ENCODE peak calls at places on chromosomes 13 and 19, in seven cellular contexts. X, N, J, E, Q, C and P are unnamed samples.

GRCh38 chr13:95643814-95644598 is 500 bp downstream of the DZIP1 start:
- DNase-seq in E (no peak), J (peak), Q (peak), C (no peak), N (peak), X (no peak), P (no peak)

GRCh38 chr13:91211548-91211947 is 135.9 kb upstream of the MIR17HG start:
- DNase-seq in E (no peak), N (no peak), C (no peak), X (no peak), J (no peak), Q (no peak), P (no peak)

GRCh38 chr19:13526552-13526951 is 20.3 kb upstream of the CACNA1A start:
- DNase-seq in Q (peak), C (peak), N (no peak), J (peak), E (no peak), X (no peak), P (peak)

GRCh38 chr19:16654621-16655020 is 5.3 kb downstream of the SMIM7 start:
- DNase-seq in E (no peak), Q (no peak), C (no peak), N (no peak), J (no peak), X (no peak), P (no peak)

GRCh38 chr13:64684108-64684507 is 2546.0 kb downstream of the PCDH9 start:
- DNase-seq in X (no peak), Q (no peak), C (no peak), E (no peak), N (no peak), J (no peak), P (no peak)

GRCh38 chr13:48595330-48596127 is 58.2 kb upstream of the CYSLTR2 start:
- DNase-seq in Q (no peak), J (peak), C (peak), E (no peak), X (peak), N (peak), P (peak)

GRCh38 chr19:13778398-13778797 is 4.1 kb downstream of the C19orf53 start:
- DNase-seq in N (no peak), Q (no peak), J (no peak), E (no peak), C (no peak), X (no peak), P (no peak)

GRCh38 chr13:21675095-21676007 is 4.5 kb downstream of the FGF9 start:
- DNase-seq in J (peak), C (peak), X (no peak), Q (no peak), E (no peak), N (no peak), P (peak)

GRCh38 chr13:21216332-21216731 is 39.9 kb downstream of the MRPL57 start:
- DNase-seq in C (no peak), Q (no peak), X (no peak), E (no peak), N (no peak), J (no peak), P (no peak)